ENCODE peak calls at places on chromosomes 11 and 22, in ten cellular contexts. F is DND-41, M is neuronal stem cell, W is hepatocyte, P is IMR-90, R is K562, L is HCT116, X is A549, H is PC-3, B is neural progenitor cell. Y is an unnamed sample.

GRCh38 chr11:10751581-10751940 is 515 bp downstream of the CTR9 start:
- DNase-seq in F (no peak), B (no peak), M (no peak), L (no peak), X (no peak), R (peak; percentile 12), P (no peak), H (no peak), W (peak; percentile 19), Y (no peak)

GRCh38 chr22:21646608-21647590 is 4.8 kb downstream of the SDF2L1 start:
- DNase-seq in W (peak; percentile 89), P (peak; percentile 74), B (peak; percentile 89), X (peak; percentile 77), R (peak; percentile 91), F (peak; percentile 86), M (peak; percentile 78), L (peak; percentile 66), H (peak; percentile 79), Y (peak; percentile 55)

GRCh38 chr11:61580292-61580888 is 486 bp downstream of the SYT7 start:
- DNase-seq in M (no peak), L (no peak), F (no peak), X (no peak), H (peak; percentile 32), R (no peak), P (no peak), B (peak; percentile 45), W (peak; percentile 74), Y (no peak)

GRCh38 chr11:11192541-11192940 is 160.5 kb downstream of the CSNK2A3 start:
- DNase-seq in R (no peak), W (no peak), H (no peak), M (no peak), L (no peak), X (no peak), F (no peak), P (no peak), B (no peak), Y (no peak)

GRCh38 chr11:119373917-119374631 is 7.4 kb downstream of the USP2 start:
- DNase-seq in B (peak; percentile 89), P (peak; percentile 75), R (peak; percentile 63), H (peak; percentile 89), W (peak; percentile 88), F (peak; percentile 49), M (peak; percentile 82), L (no peak), X (peak; percentile 72), Y (peak; percentile 60)

GRCh38 chr22:39634530-39635399 is 64.2 kb downstream of the CACNA1I start:
- DNase-seq in L (peak; percentile 80), H (peak; percentile 94), R (peak; percentile 61), M (no peak), W (peak; percentile 72), X (peak; percentile 75), P (peak; percentile 92), B (no peak), F (no peak), Y (peak; percentile 88)

GRCh38 chr11:18526130-18526520 is 617 bp downstream of the TSG101 start:
- DNase-seq in R (no peak), L (no peak), F (no peak), X (no peak), H (no peak), W (no peak), B (no peak), P (no peak), M (no peak), Y (no peak)

GRCh38 chr11:125305346-125305745 is 140.8 kb downstream of the PKNOX2 start:
- DNase-seq in F (no peak), W (no peak), H (no peak), M (no peak), R (no peak), B (no peak), L (no peak), X (no peak), P (no peak), Y (no peak)

DNA sequence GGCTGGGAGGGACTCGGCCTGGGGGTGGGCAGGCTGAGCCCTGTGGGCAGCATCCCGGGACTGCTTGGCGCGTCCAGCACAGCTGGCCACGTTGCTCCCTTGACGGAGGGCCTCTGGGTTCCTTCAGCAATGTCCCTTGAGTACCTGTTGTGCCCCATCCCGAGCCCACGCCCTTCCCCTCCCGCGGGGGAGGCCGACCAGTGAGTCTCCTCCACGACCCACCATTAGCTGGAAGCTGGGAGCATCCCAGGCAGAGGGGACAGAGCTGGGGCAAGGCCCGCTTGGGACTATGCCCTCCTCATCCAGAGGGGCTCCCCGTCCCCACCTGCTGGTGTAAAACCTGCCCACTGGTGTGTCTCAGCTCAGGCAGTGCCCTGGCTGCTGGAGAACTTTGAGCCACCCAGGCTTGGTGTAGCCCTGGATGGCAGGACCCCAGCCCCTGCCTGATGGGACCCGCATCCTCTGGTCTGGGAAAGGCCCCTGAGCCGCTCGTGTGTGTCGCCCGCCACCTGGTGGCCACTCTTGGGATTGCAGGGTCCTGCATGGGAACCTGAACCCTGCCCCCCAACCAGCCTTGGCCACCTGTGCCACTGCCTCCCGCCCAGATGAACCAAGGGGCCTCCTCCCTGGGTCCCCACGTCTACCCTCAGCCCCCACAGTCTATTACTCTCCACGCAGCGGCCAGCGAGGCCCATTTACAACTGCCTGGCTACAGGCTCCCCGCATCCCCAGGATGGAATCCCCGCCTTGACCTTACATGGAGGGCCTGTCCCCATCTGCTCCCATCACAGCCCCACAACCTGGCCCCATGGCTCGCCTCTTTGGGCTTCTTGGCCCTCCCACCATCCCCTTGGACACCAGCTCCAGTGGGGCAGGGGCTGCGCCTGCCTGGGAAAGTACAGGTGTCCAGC is 16.6 kb upstream of the ARHGAP8 start:
- DNase-seq in X (peak; percentile 56), B (peak; percentile 86), F (peak; percentile 82), P (peak; percentile 41), H (peak; percentile 65), R (peak; percentile 75), L (no peak), W (peak; percentile 85), M (peak; percentile 67), Y (no peak)
- H3K4me2 ChIP-seq in X (no peak overlapping the region), B (no peak overlapping the region), F (no peak overlapping the region), P (no peak overlapping the region), H (no peak overlapping the region), R (no peak overlapping the region), L (no peak overlapping the region), W (no peak overlapping the region), M (no peak overlapping the region), Y (no peak overlapping the region)

GRCh38 chr11:108826136-108826535 is 161.3 kb downstream of the DDX10 start:
- DNase-seq in R (no peak), F (no peak), L (no peak), H (no peak), W (no peak), X (no peak), P (no peak), M (no peak), B (no peak), Y (no peak)

GRCh38 chr11:108819957-108820356 is 155.1 kb downstream of the DDX10 start:
- DNase-seq in H (no peak), X (no peak), P (no peak), M (no peak), L (no peak), F (no peak), B (no peak), W (no peak), R (no peak), Y (no peak)

GRCh38 chr11:108825381-108825780 is 160.5 kb downstream of the DDX10 start:
- DNase-seq in W (no peak), B (no peak), L (no peak), P (peak; percentile 16), R (no peak), X (no peak), M (no peak), H (peak; percentile 46), F (no peak), Y (peak; percentile 10)

GRCh38 chr11:108818971-108819370 is 154.1 kb downstream of the DDX10 start:
- DNase-seq in X (no peak), W (no peak), F (no peak), H (no peak), L (no peak), R (no peak), B (no peak), P (no peak), M (no peak), Y (no peak)

DNA sequence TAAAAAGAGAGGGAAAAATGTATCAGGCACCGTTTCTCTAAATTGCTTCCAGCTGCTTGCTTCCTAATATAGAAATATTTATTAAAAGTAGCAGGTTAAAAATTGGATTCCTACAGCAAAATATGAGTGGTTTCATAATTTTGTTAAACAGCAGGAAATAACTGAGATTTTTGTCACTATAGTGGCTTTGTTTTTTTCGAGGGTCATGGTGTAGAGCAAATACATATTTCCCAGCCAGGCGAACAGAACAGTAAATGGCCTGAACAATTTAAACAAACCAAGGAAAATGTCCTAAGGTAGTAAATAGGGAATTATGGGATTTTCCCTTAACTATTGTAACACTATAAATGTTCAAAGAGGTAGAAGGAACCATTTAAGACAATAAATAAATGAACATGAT is 159.7 kb downstream of the DDX10 start:
- DNase-seq in W (no peak), H (no peak), F (no peak), L (no peak), P (no peak), X (no peak), M (no peak), R (no peak), B (no peak), Y (no peak)
- H3K4me2 ChIP-seq in W (no peak overlapping the region), H (no peak overlapping the region), F (no peak overlapping the region), L (no peak overlapping the region), P (no peak overlapping the region), X (no peak overlapping the region), M (no peak overlapping the region), R (no peak overlapping the region), B (no peak overlapping the region), Y (no peak overlapping the region)

GRCh38 chr11:130163346-130164220 is 4.0 kb downstream of the ST14 start:
- DNase-seq in F (no peak), B (no peak), H (peak; percentile 51), X (peak; percentile 19), R (peak; percentile 57), P (no peak), M (no peak), L (no peak), W (no peak), Y (no peak)

GRCh38 chr11:130164221-130164570 is 4.6 kb downstream of the ST14 start:
- DNase-seq in X (no peak), H (no peak), P (no peak), W (no peak), R (no peak), F (no peak), B (no peak), L (no peak), M (no peak), Y (no peak)

GRCh38 chr11:130165601-130166456 is 6.2 kb downstream of the ST14 start:
- DNase-seq in F (no peak), B (no peak), M (no peak), W (no peak), R (no peak), P (no peak), H (no peak), X (no peak), L (no peak), Y (no peak)

GRCh38 chr11:130168105-130168504 is 8.5 kb downstream of the ST14 start:
- DNase-seq in W (no peak), R (no peak), B (no peak), M (no peak), H (peak; percentile 93), F (no peak), L (no peak), X (no peak), P (peak; percentile 88), Y (peak; percentile 81)

GRCh38 chr11:130166457-130166784 is 6.8 kb downstream of the ST14 start:
- DNase-seq in L (peak; percentile 82), X (peak; percentile 81), F (no peak), H (peak; percentile 99), P (peak; percentile 99), M (no peak), W (peak; percentile 80), R (no peak), B (no peak), Y (peak; percentile 97)
- H3K4me2 ChIP-seq in L (peak overlapping the region; percentile 64), X (peak overlapping the region; percentile 47), F (no peak overlapping the region), H (peak overlapping the region; percentile 59), P (no peak overlapping the region), M (no peak overlapping the region), W (peak overlapping the region; percentile 38), R (no peak overlapping the region), B (no peak overlapping the region), Y (peak overlapping the region; percentile 4)

GRCh38 chr11:44568706-44569473 is 3.4 kb downstream of the CD82 start:
- DNase-seq in M (no peak), R (peak; percentile 21), L (no peak), B (no peak), W (peak; percentile 71), F (peak; percentile 92), X (peak; percentile 43), P (peak; percentile 98), H (peak; percentile 81), Y (peak; percentile 89)
- H3K4me2 ChIP-seq in M (no peak overlapping the region), R (no peak overlapping the region), L (peak overlapping the region; percentile 21), B (no peak overlapping the region), W (peak overlapping the region; percentile 41), F (peak overlapping the region; percentile 85), X (no peak overlapping the region), P (peak overlapping the region; percentile 39), H (no peak overlapping the region), Y (peak overlapping the region; percentile 83)

Y was measured in fibroblast of lung.